ENCODE peak calls at places on chromosomes 16 and 17, in six cellular contexts. One of them, this sample, is unnamed.

GRCh38 chr17:49565948-49566491 is 9.7 kb upstream of the NXPH3 start:
- DNase-seq in K562: no peak
- DNase-seq in SK-N-SH: no peak
- DNase-seq in GM12878: no peak
- DNase-seq in HepG2: no peak
- DNase-seq in GM12892: no peak
- DNase-seq in this sample: no peak

GRCh38 chr16:30621765-30622164 is 11.6 kb upstream of the ZNF689 start:
- DNase-seq in K562: no peak
- DNase-seq in SK-N-SH: no peak
- DNase-seq in GM12878: no peak
- DNase-seq in HepG2: no peak
- DNase-seq in GM12892: no peak
- DNase-seq in this sample: no peak

GRCh38 chr16:47143677-47144558 is at the start of gene NETO2:
- DNase-seq in K562: peak
- DNase-seq in SK-N-SH: peak
- DNase-seq in GM12878: no peak
- DNase-seq in HepG2: peak
- DNase-seq in GM12892: peak
- DNase-seq in this sample: peak

GRCh38 chr16:11534262-11534661 is 52.5 kb downstream of the LITAF start:
- DNase-seq in K562: no peak
- DNase-seq in SK-N-SH: no peak
- DNase-seq in GM12878: no peak
- DNase-seq in HepG2: no peak
- DNase-seq in GM12892: no peak
- DNase-seq in this sample: no peak

GRCh38 chr16:4327782-4328579 is 12.1 kb downstream of the GLIS2 start:
- DNase-seq in K562: peak
- DNase-seq in SK-N-SH: peak
- DNase-seq in GM12878: no peak
- DNase-seq in HepG2: peak
- DNase-seq in GM12892: peak
- DNase-seq in this sample: peak

GRCh38 chr17:42797067-42798007 is 1.2 kb downstream of the COA3 start:
- DNase-seq in K562: no peak
- DNase-seq in SK-N-SH: no peak
- DNase-seq in GM12878: no peak
- DNase-seq in HepG2: peak
- DNase-seq in GM12892: no peak
- DNase-seq in this sample: no peak

GRCh38 chr17:40707720-40708119 is 4.2 kb upstream of the KRT24 start:
- DNase-seq in K562: no peak
- DNase-seq in SK-N-SH: no peak
- DNase-seq in GM12878: no peak
- DNase-seq in HepG2: peak
- DNase-seq in GM12892: no peak
- DNase-seq in this sample: no peak

GRCh38 chr16:56102159-56102798 is 89.0 kb upstream of the GNAO1 start:
- DNase-seq in K562: no peak
- DNase-seq in SK-N-SH: peak
- DNase-seq in GM12878: no peak
- DNase-seq in HepG2: no peak
- DNase-seq in GM12892: no peak
- DNase-seq in this sample: no peak

GRCh38 chr17:17549732-17550366 is 41.7 kb downstream of the PEMT start:
- DNase-seq in K562: no peak
- DNase-seq in SK-N-SH: no peak
- DNase-seq in GM12878: no peak
- DNase-seq in HepG2: no peak
- DNase-seq in GM12892: no peak
- DNase-seq in this sample: no peak

GRCh38 chr16:21281698-21282389 is 3.8 kb upstream of the CRYM start:
- DNase-seq in K562: no peak
- DNase-seq in SK-N-SH: no peak
- DNase-seq in GM12878: no peak
- DNase-seq in HepG2: no peak
- DNase-seq in GM12892: no peak
- DNase-seq in this sample: no peak

GRCh38 chr17:83173997-83174858 is 94.8 kb downstream of the METRNL start:
- DNase-seq in K562: no peak
- DNase-seq in SK-N-SH: no peak
- DNase-seq in GM12878: no peak
- DNase-seq in HepG2: peak
- DNase-seq in GM12892: peak
- DNase-seq in this sample: peak

GRCh38 chr17:77488531-77489238 is 347.9 kb downstream of the SEC14L1 start:
- DNase-seq in K562: no peak
- DNase-seq in SK-N-SH: no peak
- DNase-seq in GM12878: no peak
- DNase-seq in HepG2: no peak
- DNase-seq in GM12892: no peak
- DNase-seq in this sample: no peak

GRCh38 chr17:77489239-77489897 is 348.6 kb downstream of the SEC14L1 start:
- DNase-seq in K562: no peak
- DNase-seq in SK-N-SH: no peak
- DNase-seq in GM12878: no peak
- DNase-seq in HepG2: no peak
- DNase-seq in GM12892: no peak
- DNase-seq in this sample: no peak

GRCh38 chr17:77487677-77488530 is 347.1 kb downstream of the SEC14L1 start:
- DNase-seq in K562: no peak
- DNase-seq in SK-N-SH: no peak
- DNase-seq in GM12878: no peak
- DNase-seq in HepG2: no peak
- DNase-seq in GM12892: no peak
- DNase-seq in this sample: no peak

GRCh38 chr17:77490361-77491183 is 349.8 kb downstream of the SEC14L1 start:
- DNase-seq in K562: no peak
- DNase-seq in SK-N-SH: no peak
- DNase-seq in GM12878: no peak
- DNase-seq in HepG2: no peak
- DNase-seq in GM12892: peak
- DNase-seq in this sample: peak

DNA sequence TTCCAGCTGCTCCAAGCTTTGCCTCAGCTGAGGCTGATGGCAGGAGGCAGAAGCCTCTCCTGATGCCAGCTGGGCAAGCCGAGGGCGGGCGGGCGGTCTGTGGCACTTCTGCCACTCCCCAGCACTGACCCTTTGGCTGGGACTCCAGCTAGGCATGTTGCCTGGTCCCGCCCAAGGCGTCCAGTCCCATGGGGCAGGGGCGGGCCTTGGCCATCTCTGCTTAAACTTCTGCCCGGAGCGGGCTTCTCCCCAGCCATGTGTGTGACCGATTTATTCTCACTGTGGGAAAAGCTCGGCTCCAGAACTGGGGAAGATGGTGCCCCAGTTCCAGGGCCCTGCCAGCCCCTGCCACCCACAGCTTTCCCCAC is 349.1 kb downstream of the SEC14L1 start:
- DNase-seq in K562: no peak
- DNase-seq in SK-N-SH: no peak
- DNase-seq in GM12878: no peak
- DNase-seq in HepG2: no peak
- DNase-seq in GM12892: no peak
- DNase-seq in this sample: no peak
- TF ChIP-seq POLR2AphosphoS5 in K562: no peak
- TF ChIP-seq POLR2AphosphoS5 in SK-N-SH: no peak
- TF ChIP-seq POLR2AphosphoS5 in GM12878: no peak
- TF ChIP-seq POLR2AphosphoS5 in HepG2: no peak
- TF ChIP-seq POLR2AphosphoS5 in GM12892: no peak
- TF ChIP-seq POLR2AphosphoS5 in this sample: no peak

GRCh38 chr16:9226924-9227323 is 135.5 kb downstream of the HAPSTR1 start:
- DNase-seq in K562: no peak
- DNase-seq in SK-N-SH: no peak
- DNase-seq in GM12878: no peak
- DNase-seq in HepG2: no peak
- DNase-seq in GM12892: no peak
- DNase-seq in this sample: no peak

GRCh38 chr16:9219811-9220210 is 128.4 kb downstream of the HAPSTR1 start:
- DNase-seq in K562: no peak
- DNase-seq in SK-N-SH: no peak
- DNase-seq in GM12878: no peak
- DNase-seq in HepG2: no peak
- DNase-seq in GM12892: no peak
- DNase-seq in this sample: no peak

GRCh38 chr16:9225527-9226316 is 134.3 kb downstream of the HAPSTR1 start:
- DNase-seq in K562: peak
- DNase-seq in SK-N-SH: peak
- DNase-seq in GM12878: no peak
- DNase-seq in HepG2: peak
- DNase-seq in GM12892: no peak
- DNase-seq in this sample: no peak
- TF ChIP-seq TAF1 in K562: no peak
- TF ChIP-seq TAF1 in SK-N-SH: no peak
- TF ChIP-seq TAF1 in GM12878: no peak
- TF ChIP-seq TAF1 in HepG2: no peak
- TF ChIP-seq TAF1 in GM12892: no peak
- TF ChIP-seq TAF1 in this sample: no peak

GRCh38 chr17:44797809-44798208 is 32.3 kb downstream of the GJC1 start:
- DNase-seq in K562: peak
- DNase-seq in SK-N-SH: no peak
- DNase-seq in GM12878: no peak
- DNase-seq in HepG2: no peak
- DNase-seq in GM12892: no peak
- DNase-seq in this sample: no peak
- TF ChIP-seq POLR2AphosphoS5 in K562: no peak
- TF ChIP-seq POLR2AphosphoS5 in SK-N-SH: no peak
- TF ChIP-seq POLR2AphosphoS5 in GM12878: no peak
- TF ChIP-seq POLR2AphosphoS5 in HepG2: no peak
- TF ChIP-seq POLR2AphosphoS5 in GM12892: no peak
- TF ChIP-seq POLR2AphosphoS5 in this sample: no peak

GRCh38 chr16:2253293-2253692 is 1.9 kb upstream of the ECI1 start:
- DNase-seq in K562: no peak
- DNase-seq in SK-N-SH: no peak
- DNase-seq in GM12878: no peak
- DNase-seq in HepG2: no peak
- DNase-seq in GM12892: no peak
- DNase-seq in this sample: no peak

GRCh38 chr16:2252806-2253148 is 1.4 kb upstream of the ECI1 start:
- DNase-seq in K562: no peak
- DNase-seq in SK-N-SH: no peak
- DNase-seq in GM12878: no peak
- DNase-seq in HepG2: no peak
- DNase-seq in GM12892: no peak
- DNase-seq in this sample: no peak

GRCh38 chr16:2251281-2252111 is at the start of gene ECI1:
- DNase-seq in K562: peak
- DNase-seq in SK-N-SH: peak
- DNase-seq in GM12878: peak
- DNase-seq in HepG2: peak
- DNase-seq in GM12892: peak
- DNase-seq in this sample: peak

GRCh38 chr16:2246301-2246885 is 5.0 kb downstream of the ECI1 start:
- DNase-seq in K562: no peak
- DNase-seq in SK-N-SH: no peak
- DNase-seq in GM12878: no peak
- DNase-seq in HepG2: no peak
- DNase-seq in GM12892: no peak
- DNase-seq in this sample: no peak

GRCh38 chr16:2250652-2251280 is 621 bp downstream of the ECI1 start:
- DNase-seq in K562: no peak
- DNase-seq in SK-N-SH: no peak
- DNase-seq in GM12878: no peak
- DNase-seq in HepG2: no peak
- DNase-seq in GM12892: no peak
- DNase-seq in this sample: no peak
- TF ChIP-seq TAF1 in K562: peak
- TF ChIP-seq TAF1 in SK-N-SH: no peak
- TF ChIP-seq TAF1 in GM12878: no peak
- TF ChIP-seq TAF1 in HepG2: no peak
- TF ChIP-seq TAF1 in GM12892: no peak
- TF ChIP-seq TAF1 in this sample: no peak

GRCh38 chr16:27851586-27851985 is 211.9 kb downstream of the GSG1L start:
- DNase-seq in K562: no peak
- DNase-seq in SK-N-SH: no peak
- DNase-seq in GM12878: no peak
- DNase-seq in HepG2: no peak
- DNase-seq in GM12892: no peak
- DNase-seq in this sample: no peak

GRCh38 chr16:27852681-27853080 is 210.8 kb downstream of the GSG1L start:
- DNase-seq in K562: no peak
- DNase-seq in SK-N-SH: no peak
- DNase-seq in GM12878: no peak
- DNase-seq in HepG2: no peak
- DNase-seq in GM12892: no peak
- DNase-seq in this sample: no peak

GRCh38 chr16:27853651-27854050 is 209.9 kb downstream of the GSG1L start:
- DNase-seq in K562: no peak
- DNase-seq in SK-N-SH: no peak
- DNase-seq in GM12878: no peak
- DNase-seq in HepG2: no peak
- DNase-seq in GM12892: no peak
- DNase-seq in this sample: no peak

GRCh38 chr16:27853101-27853500 is 210.4 kb downstream of the GSG1L start:
- DNase-seq in K562: no peak
- DNase-seq in SK-N-SH: no peak
- DNase-seq in GM12878: no peak
- DNase-seq in HepG2: no peak
- DNase-seq in GM12892: no peak
- DNase-seq in this sample: no peak

GRCh38 chr16:27852116-27852515 is 211.4 kb downstream of the GSG1L start:
- DNase-seq in K562: no peak
- DNase-seq in SK-N-SH: no peak
- DNase-seq in GM12878: no peak
- DNase-seq in HepG2: no peak
- DNase-seq in GM12892: no peak
- DNase-seq in this sample: no peak
- TF ChIP-seq POLR2AphosphoS5 in K562: no peak
- TF ChIP-seq POLR2AphosphoS5 in SK-N-SH: no peak
- TF ChIP-seq POLR2AphosphoS5 in GM12878: no peak
- TF ChIP-seq POLR2AphosphoS5 in HepG2: no peak
- TF ChIP-seq POLR2AphosphoS5 in GM12892: no peak
- TF ChIP-seq POLR2AphosphoS5 in this sample: no peak

DNA sequence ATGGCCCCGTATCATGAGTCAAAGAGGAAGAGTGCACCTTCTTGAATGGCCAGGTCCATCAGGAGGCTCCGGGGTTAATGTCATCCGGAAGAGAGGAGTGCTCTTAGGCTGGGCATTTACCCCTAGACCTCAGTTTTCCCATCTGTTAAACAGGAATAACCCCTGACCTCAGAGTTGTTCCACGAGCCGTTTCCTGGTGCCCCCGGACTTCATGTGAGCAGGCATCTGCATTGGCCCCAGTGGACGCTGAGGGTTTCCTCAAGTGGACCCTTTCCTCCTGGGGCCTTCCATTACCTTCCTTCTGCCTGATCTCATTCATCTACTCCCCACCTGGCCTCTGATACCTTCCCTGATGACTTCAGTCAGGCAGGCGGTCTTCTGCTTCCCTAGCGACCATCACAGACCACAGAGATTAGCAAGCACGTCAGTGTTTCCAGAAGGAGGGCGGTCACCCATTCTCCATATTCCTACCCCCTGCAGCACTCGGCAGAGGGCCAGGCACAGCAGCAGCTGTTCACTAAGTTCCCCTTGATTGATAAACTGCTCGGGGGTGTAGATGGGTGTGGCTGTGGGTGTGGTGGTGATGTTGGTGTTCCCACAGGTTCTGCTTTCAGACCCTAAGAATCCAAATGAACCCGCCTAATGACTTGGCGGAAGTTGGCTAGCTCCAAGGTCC is 346.6 kb upstream of the TNRC6C start:
- DNase-seq in K562: no peak
- DNase-seq in SK-N-SH: no peak
- DNase-seq in GM12878: no peak
- DNase-seq in HepG2: no peak
- DNase-seq in GM12892: no peak
- DNase-seq in this sample: no peak
- TF ChIP-seq TAF1 in K562: no peak
- TF ChIP-seq TAF1 in SK-N-SH: no peak
- TF ChIP-seq TAF1 in GM12878: no peak
- TF ChIP-seq TAF1 in HepG2: no peak
- TF ChIP-seq TAF1 in GM12892: no peak
- TF ChIP-seq TAF1 in this sample: no peak